ENCODE peak calls at places on chromosomes 5 and 9, in seven cellular contexts. D is cardiac muscle cell; L is MM.1S; V is fibroblast of lung; T is upper lobe of right lung; K is ascending aorta; W is naive thymus-derived CD4-positive, alpha-beta T cell. G is an unnamed sample. For H3K9me3, the result is how much of the 10 kb centered on the place peaks cover.

GRCh38 chr5:152397581-152397980 is 7.5 kb downstream of the NMUR2 start:
- DNase-seq in D (no peak), L (peak), V (no peak), T (no peak), K (no peak), W (no peak), G (no peak)

GRCh38 chr5:32099486-32100035 is 74.6 kb downstream of the GOLPH3 start:
- DNase-seq in D (no peak), L (no peak), V (no peak), T (no peak), K (no peak), W (no peak), G (no peak)

GRCh38 chr5:154118385-154118784 is 72.1 kb upstream of the GALNT10 start:
- DNase-seq in D (no peak), L (no peak), V (no peak), T (no peak), K (no peak), W (no peak), G (no peak)

GRCh38 chr5:15014809-15015208 is 143.2 kb upstream of the ANKH start:
- DNase-seq in D (peak), L (no peak), V (no peak), T (no peak), K (no peak), W (no peak), G (peak)

GRCh38 chr5:178469975-178470692 is 120.1 kb downstream of the COL23A1 start:
- DNase-seq in D (no peak), L (no peak), V (no peak), T (no peak), K (no peak), W (no peak), G (no peak)

GRCh38 chr9:92774274-92774673 is 9.6 kb upstream of the BICD2 start:
- DNase-seq in D (peak), L (no peak), V (peak), T (no peak), K (no peak), W (no peak), G (peak)

GRCh38 chr5:43036856-43037711 is 3.0 kb downstream of the ANXA2R start:
- DNase-seq in D (peak), L (no peak), V (peak), T (peak), K (no peak), W (no peak), G (peak)

GRCh38 chr9:114288233-114289051 is 34.5 kb upstream of the ORM1 start:
- DNase-seq in D (peak), L (no peak), V (no peak), T (peak), K (no peak), W (no peak), G (peak)

GRCh38 chr9:89446440-89447310 is 51.2 kb downstream of the SEMA4D start:
- DNase-seq in D (no peak), L (no peak), V (no peak), T (no peak), K (no peak), W (no peak), G (no peak)

GRCh38 chr5:143826909-143827514 is 15.1 kb downstream of the HMHB1 start:
- DNase-seq in D (no peak), L (peak), V (peak), T (no peak), K (no peak), W (no peak), G (peak)

GRCh38 chr5:278646-279045 is 7.2 kb downstream of the PDCD6 start:
- DNase-seq in D (no peak), L (no peak), V (no peak), T (peak), K (no peak), W (no peak), G (no peak)

GRCh38 chr9:123848447-123849085 is 81.4 kb downstream of the DENND1A start:
- DNase-seq in D (no peak), L (no peak), V (no peak), T (no peak), K (no peak), W (no peak), G (no peak)
- H3K9me3 ChIP-seq in D (under half), L (under half), V (under half), T (under half), K (under half), W (under half), G (under half)

GRCh38 chr5:45893309-45893708 is 197.1 kb upstream of the HCN1 start:
- DNase-seq in D (no peak), L (no peak), V (no peak), T (no peak), K (no peak), W (no peak), G (no peak)
- H3K9me3 ChIP-seq in D (under half), L (under half), V (under half), T (under half), K (under half), W (under half), G (under half)

GRCh38 chr5:2958976-2959375 is 207.5 kb upstream of the IRX2 start:
- DNase-seq in D (no peak), L (no peak), V (no peak), T (no peak), K (no peak), W (no peak), G (no peak)

DNA sequence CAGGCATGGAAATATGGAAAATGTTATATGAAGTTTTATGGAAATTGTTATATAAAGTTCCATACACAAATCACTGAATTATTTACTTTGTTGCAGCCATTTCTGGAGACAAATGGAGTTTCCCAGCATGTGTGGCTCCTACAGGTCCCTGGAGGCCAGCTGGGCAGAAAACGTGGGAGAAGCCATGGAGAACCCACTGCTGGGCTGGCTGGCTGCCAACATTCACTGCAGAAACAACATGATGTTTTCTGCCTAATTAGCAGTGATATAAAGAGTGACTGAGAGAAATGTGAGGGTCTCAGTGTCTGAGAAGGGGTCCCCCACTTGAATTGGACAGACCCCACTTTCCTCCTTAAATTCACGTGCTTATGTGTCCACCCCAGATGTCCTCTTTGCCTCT is 208.8 kb upstream of the IRX2 start:
- DNase-seq in D (no peak), L (no peak), V (no peak), T (no peak), K (no peak), W (no peak), G (no peak)
- H3K9me3 ChIP-seq in D (under half), L (under half), V (under half), T (under half), K (under half), W (under half), G (under half)

DNA sequence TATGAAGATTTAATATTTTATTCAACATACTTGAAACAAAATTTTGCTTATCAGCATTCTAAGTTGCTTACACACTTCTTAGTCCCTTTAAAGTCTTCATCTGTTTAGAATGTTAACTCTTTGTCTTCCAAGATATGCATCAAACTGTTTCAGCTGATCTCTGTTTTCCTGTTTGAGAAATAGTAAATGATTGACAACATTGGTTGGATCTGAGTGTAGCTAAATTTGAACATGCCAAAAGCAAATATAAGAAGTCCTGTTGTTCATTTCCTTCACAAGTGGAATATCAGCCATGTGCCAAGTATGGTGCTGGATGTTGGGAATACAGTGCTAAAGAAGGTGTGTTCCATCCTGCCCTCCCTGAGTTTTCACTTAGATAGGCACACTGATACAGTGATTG is 430.4 kb downstream of the EBF1 start:
- DNase-seq in D (no peak), L (no peak), V (no peak), T (no peak), K (no peak), W (no peak), G (no peak)
- H3K9me3 ChIP-seq in D (under half), L (under half), V (under half), T (under half), K (under half), W (under half), G (under half)

GRCh38 chr5:3322642-3323041 is 273.0 kb upstream of the IRX1 start:
- DNase-seq in D (no peak), L (no peak), V (no peak), T (no peak), K (no peak), W (no peak), G (no peak)

GRCh38 chr5:3325206-3325605 is 270.4 kb upstream of the IRX1 start:
- DNase-seq in D (no peak), L (no peak), V (no peak), T (peak), K (no peak), W (no peak), G (no peak)

GRCh38 chr5:3325811-3326568 is 269.6 kb upstream of the IRX1 start:
- DNase-seq in D (no peak), L (no peak), V (no peak), T (no peak), K (no peak), W (no peak), G (no peak)

GRCh38 chr5:3323144-3323543 is 272.5 kb upstream of the IRX1 start:
- DNase-seq in D (no peak), L (no peak), V (no peak), T (no peak), K (no peak), W (no peak), G (no peak)

DNA sequence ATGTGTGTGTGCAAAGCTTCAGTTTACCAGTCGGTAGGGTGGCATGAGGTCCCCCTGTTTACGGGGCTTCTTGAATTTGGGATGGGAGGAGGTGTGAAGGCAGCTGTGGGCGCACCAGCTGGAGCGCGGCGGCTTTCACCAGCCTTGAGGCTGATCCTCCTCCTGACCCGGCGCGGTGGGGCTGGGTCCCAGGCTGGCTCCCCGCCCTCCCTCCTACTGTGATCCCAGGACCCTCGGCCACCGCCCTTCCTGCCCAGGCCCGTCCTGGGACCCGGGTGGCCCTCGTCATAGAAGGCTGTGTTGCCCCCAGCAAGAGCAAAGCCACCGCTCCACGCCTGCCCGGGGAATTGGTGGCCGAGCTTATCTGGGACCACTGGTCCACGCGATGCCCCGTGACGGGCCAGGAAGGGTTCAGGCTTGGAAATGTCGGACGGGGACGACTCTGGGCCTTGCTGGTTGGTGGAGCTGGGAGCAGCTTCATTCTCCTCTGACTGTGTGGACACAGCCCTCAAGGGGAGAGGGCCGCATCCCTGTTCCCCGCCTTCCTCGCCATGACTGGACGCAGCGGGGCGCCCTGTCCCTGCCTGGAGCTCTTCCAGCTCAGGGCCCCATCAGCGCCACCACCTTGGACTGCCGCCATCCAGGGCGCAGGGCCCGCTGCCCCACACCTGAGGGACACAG is 271.1 kb upstream of the IRX1 start:
- DNase-seq in D (peak), L (no peak), V (no peak), T (no peak), K (no peak), W (no peak), G (no peak)
- H3K9me3 ChIP-seq in D (under half), L (under half), V (under half), T (under half), K (under half), W (under half), G (under half)

GRCh38 chr9:99663297-99663696 is 158.4 kb upstream of the NR4A3 start:
- DNase-seq in D (no peak), L (no peak), V (no peak), T (no peak), K (no peak), W (no peak), G (no peak)

DNA sequence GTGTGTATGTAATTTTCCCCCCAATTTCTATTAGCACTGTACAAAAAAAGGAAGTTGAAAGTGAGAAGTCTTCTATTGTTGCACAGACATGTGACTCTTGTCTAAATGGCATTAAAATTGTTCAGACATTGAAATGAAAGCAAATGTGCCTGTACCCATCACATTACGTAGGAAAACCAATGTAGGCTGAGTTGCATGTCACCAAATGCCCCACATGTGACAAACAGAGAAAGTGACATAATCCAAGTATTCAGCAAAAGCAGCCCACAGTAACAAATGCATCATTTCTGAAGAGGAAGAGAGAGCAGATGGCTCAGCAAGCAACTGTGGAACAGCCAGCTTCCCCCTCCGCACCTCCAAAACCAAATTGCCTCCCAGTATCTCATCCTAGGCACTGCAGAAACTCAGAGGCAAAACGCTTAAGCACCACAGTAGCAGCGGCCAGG is 161.5 kb upstream of the NR4A3 start:
- DNase-seq in D (no peak), L (no peak), V (no peak), T (peak), K (no peak), W (no peak), G (no peak)
- H3K9me3 ChIP-seq in D (under half), L (under half), V (under half), T (under half), K (under half), W (under half), G (under half)

G was measured in adipocyte.